ENCODE peak calls at places on chromosomes 12 and 14, in six cellular contexts. C, Z, Q, E, J and D are unnamed samples. For H3K9me3, the result is how much of the 10 kb centered on the place peaks cover.

GRCh38 chr12:98725481-98726247 is 80.6 kb downstream of the APAF1 start:
- DNase-seq in C (no peak), Z (no peak), Q (no peak), E (no peak), J (peak), D (peak)

GRCh38 chr12:95836185-95836609 is 22.6 kb upstream of the SNRPF start:
- DNase-seq in C (no peak), Z (no peak), Q (no peak), E (no peak), J (no peak), D (no peak)

GRCh38 chr12:7638064-7638763 is 27.5 kb downstream of the APOBEC1 start:
- DNase-seq in C (no peak), Z (no peak), Q (no peak), E (peak), J (peak), D (no peak)

GRCh38 chr14:68285421-68286179 is 466.0 kb downstream of the RAD51B start:
- DNase-seq in C (no peak), Z (peak), Q (no peak), E (no peak), J (no peak), D (peak)

GRCh38 chr12:121241203-121241970 is 31.5 kb downstream of the P2RX4 start:
- DNase-seq in C (no peak), Z (no peak), Q (no peak), E (no peak), J (no peak), D (no peak)

GRCh38 chr14:53979747-53980642 is 23.4 kb upstream of the BMP4 start:
- DNase-seq in C (no peak), Z (no peak), Q (no peak), E (no peak), J (no peak), D (no peak)

GRCh38 chr12:106004289-106004688 is 134.5 kb downstream of the NUAK1 start:
- DNase-seq in C (no peak), Z (no peak), Q (no peak), E (no peak), J (no peak), D (no peak)

GRCh38 chr14:75229576-75229922 is 49.1 kb upstream of the FOS start:
- DNase-seq in C (no peak), Z (no peak), Q (no peak), E (no peak), J (no peak), D (no peak)

GRCh38 chr12:125280482-125281377 is 215.5 kb downstream of the AACS start:
- DNase-seq in C (no peak), Z (no peak), Q (no peak), E (peak), J (no peak), D (no peak)

GRCh38 chr12:93279849-93280412 is 97.8 kb upstream of the NUDT4 start:
- DNase-seq in C (no peak), Z (no peak), Q (no peak), E (no peak), J (peak), D (no peak)

GRCh38 chr14:69066396-69067171 is 86.3 kb downstream of the DCAF5 start:
- DNase-seq in C (no peak), Z (no peak), Q (no peak), E (no peak), J (no peak), D (no peak)

GRCh38 chr14:59503256-59503655 is 18.9 kb downstream of the JKAMP start:
- DNase-seq in C (no peak), Z (no peak), Q (no peak), E (no peak), J (no peak), D (no peak)

GRCh38 chr14:48504921-48505320 is 829.5 kb upstream of the MDGA2 start:
- DNase-seq in C (no peak), Z (no peak), Q (no peak), E (no peak), J (no peak), D (no peak)

GRCh38 chr12:55712700-55713415 is 3.0 kb upstream of the BLOC1S1 start:
- DNase-seq in C (no peak), Z (no peak), Q (no peak), E (no peak), J (no peak), D (no peak)

GRCh38 chr14:68468437-68469207 is 324.2 kb downstream of the ZFP36L1 start:
- DNase-seq in C (no peak), Z (no peak), Q (no peak), E (no peak), J (no peak), D (no peak)

GRCh38 chr12:56718636-56719035 is 6.5 kb downstream of the NACA start:
- DNase-seq in C (no peak), Z (no peak), Q (no peak), E (no peak), J (no peak), D (no peak)

GRCh38 chr12:125228519-125229260 is 163.5 kb downstream of the AACS start:
- DNase-seq in C (no peak), Z (no peak), Q (no peak), E (no peak), J (no peak), D (no peak)

GRCh38 chr14:26729851-26730250 is 132.0 kb upstream of the NOVA1 start:
- DNase-seq in C (no peak), Z (no peak), Q (no peak), E (no peak), J (no peak), D (no peak)

GRCh38 chr14:92259613-92260357 is 63.2 kb upstream of the SLC24A4 start:
- DNase-seq in C (no peak), Z (no peak), Q (no peak), E (no peak), J (no peak), D (no peak)

GRCh38 chr14:98736701-98737338 is 535.2 kb downstream of the BCL11B start:
- DNase-seq in C (no peak), Z (no peak), Q (no peak), E (no peak), J (no peak), D (no peak)

GRCh38 chr12:131454418-131455217 is 256.3 kb upstream of the SFSWAP start:
- DNase-seq in C (no peak), Z (no peak), Q (no peak), E (peak), J (peak), D (no peak)

GRCh38 chr14:67133595-67134441 is 55.4 kb upstream of the GARIN2 start:
- DNase-seq in C (no peak), Z (no peak), Q (no peak), E (no peak), J (no peak), D (no peak)

GRCh38 chr12:13373803-13374202 is 177.3 kb downstream of the EMP1 start:
- DNase-seq in C (no peak), Z (no peak), Q (no peak), E (no peak), J (no peak), D (no peak)

GRCh38 chr14:22252591-22253178 is 336.3 kb downstream of the DAD1 start:
- DNase-seq in C (no peak), Z (no peak), Q (no peak), E (no peak), J (peak), D (no peak)

GRCh38 chr12:34402228-34402898 is 380.1 kb downstream of the ALG10 start:
- DNase-seq in C (no peak), Z (peak), Q (peak), E (no peak), J (no peak), D (peak)

GRCh38 chr12:34401659-34402227 is 379.4 kb downstream of the ALG10 start:
- DNase-seq in C (no peak), Z (peak), Q (peak), E (no peak), J (no peak), D (no peak)

GRCh38 chr12:34399631-34400422 is 377.5 kb downstream of the ALG10 start:
- DNase-seq in C (no peak), Z (peak), Q (peak), E (no peak), J (no peak), D (peak)

GRCh38 chr12:34400423-34400881 is 378.2 kb downstream of the ALG10 start:
- DNase-seq in C (no peak), Z (peak), Q (peak), E (no peak), J (no peak), D (no peak)

DNA sequence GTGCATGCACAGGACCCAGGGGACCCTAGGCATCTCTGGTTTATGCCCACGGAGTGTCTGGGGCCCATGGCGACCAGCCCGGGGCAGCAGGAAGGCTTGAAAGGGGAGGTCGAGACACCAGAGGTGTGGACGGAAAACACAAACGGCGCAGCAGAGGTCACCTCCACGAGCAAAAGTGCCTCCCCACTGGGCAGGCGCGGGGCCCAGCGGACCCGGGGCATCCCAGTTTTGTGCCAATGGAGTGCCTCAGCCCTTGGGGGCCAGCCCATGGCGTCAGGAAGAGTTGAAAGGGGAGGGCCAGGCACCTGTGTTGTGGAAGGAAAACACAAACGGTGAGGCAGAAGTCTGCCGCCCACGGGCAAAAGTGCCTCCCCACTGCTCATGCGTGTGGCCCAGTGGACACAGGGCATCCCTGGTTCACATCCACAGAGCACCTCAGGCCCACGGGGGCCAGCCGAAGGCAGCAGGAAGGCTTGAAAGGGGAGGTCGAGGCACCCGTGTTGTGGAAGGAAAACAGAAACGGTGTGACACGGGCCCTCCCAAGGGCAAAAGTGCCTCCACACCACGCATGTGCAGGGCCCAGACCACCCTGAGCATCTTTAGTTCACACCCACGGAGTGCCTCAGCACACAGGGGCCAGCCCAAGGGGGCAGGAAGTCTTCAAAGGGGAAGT is 378.8 kb downstream of the ALG10 start:
- DNase-seq in C (no peak), Z (peak), Q (peak), E (no peak), J (no peak), D (peak)
- H3K9me3 ChIP-seq in C (under half), Z (under half), Q (half or more), E (under half), J (under half), D (under half)

GRCh38 chr12:34392741-34393085 is 370.4 kb downstream of the ALG10 start:
- DNase-seq in C (no peak), Z (peak), Q (peak), E (no peak), J (no peak), D (no peak)

GRCh38 chr12:34390846-34391700 is 368.8 kb downstream of the ALG10 start:
- DNase-seq in C (no peak), Z (peak), Q (peak), E (no peak), J (no peak), D (no peak)

GRCh38 chr12:34393086-34393820 is 371.0 kb downstream of the ALG10 start:
- DNase-seq in C (no peak), Z (peak), Q (no peak), E (no peak), J (no peak), D (peak)

GRCh38 chr12:34390171-34390841 is 368.0 kb downstream of the ALG10 start:
- DNase-seq in C (no peak), Z (peak), Q (peak), E (no peak), J (no peak), D (no peak)

DNA sequence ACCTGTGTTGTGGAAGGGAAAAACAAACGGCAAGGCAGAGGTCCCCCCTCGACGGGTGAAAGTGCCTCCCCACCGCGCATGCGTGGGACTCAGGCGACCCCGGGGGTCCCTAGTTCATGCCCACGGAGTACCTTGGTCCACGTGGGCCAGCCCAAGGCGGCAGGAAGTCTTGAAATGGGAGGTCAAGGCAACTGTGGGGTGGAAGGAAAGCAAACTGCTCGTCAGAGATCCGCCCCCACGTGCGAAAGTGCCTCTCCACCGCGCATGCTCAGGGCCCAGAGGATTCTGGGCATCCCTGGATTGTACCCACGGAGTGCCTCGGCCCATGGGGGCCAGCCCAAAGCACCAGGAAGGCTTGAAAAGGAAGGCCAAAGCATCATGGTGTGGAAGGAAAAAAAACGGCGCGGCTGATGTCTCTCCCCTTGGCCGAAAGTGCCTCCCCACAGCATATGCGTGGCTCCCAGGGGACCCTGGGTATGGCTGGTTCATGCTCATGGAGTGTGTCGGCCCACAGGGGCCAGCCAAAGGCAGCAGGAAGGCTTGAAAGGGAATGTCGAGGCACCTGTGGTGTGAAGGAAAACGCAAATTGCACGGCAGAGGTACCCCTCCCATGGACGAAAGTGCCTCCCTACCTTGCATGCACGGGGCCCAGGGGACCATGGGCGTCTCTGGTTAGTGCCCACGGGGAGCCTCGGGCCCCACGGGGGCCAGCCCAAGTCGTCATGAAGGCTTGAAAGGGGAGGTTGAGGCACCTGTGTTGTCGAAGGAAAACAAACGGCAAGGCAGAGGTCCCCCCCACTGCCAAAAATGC is 369.7 kb downstream of the ALG10 start:
- DNase-seq in C (no peak), Z (peak), Q (peak), E (no peak), J (no peak), D (no peak)
- H3K9me3 ChIP-seq in C (under half), Z (under half), Q (half or more), E (half or more), J (under half), D (under half)

GRCh38 chr14:80047761-80048160 is 163.5 kb downstream of the DIO2 start:
- DNase-seq in C (no peak), Z (no peak), Q (no peak), E (no peak), J (peak), D (no peak)
- H3K9me3 ChIP-seq in C (under half), Z (under half), Q (under half), E (under half), J (under half), D (under half)

GRCh38 chr14:46290706-46291105 is 360.9 kb downstream of the RPL10L start:
- DNase-seq in C (no peak), Z (no peak), Q (no peak), E (no peak), J (no peak), D (no peak)
- H3K9me3 ChIP-seq in C (under half), Z (under half), Q (under half), E (under half), J (under half), D (under half)

GRCh38 chr14:79951572-79951971 is 259.7 kb downstream of the DIO2 start:
- DNase-seq in C (no peak), Z (no peak), Q (no peak), E (no peak), J (no peak), D (no peak)
- H3K9me3 ChIP-seq in C (under half), Z (under half), Q (under half), E (under half), J (under half), D (under half)

DNA sequence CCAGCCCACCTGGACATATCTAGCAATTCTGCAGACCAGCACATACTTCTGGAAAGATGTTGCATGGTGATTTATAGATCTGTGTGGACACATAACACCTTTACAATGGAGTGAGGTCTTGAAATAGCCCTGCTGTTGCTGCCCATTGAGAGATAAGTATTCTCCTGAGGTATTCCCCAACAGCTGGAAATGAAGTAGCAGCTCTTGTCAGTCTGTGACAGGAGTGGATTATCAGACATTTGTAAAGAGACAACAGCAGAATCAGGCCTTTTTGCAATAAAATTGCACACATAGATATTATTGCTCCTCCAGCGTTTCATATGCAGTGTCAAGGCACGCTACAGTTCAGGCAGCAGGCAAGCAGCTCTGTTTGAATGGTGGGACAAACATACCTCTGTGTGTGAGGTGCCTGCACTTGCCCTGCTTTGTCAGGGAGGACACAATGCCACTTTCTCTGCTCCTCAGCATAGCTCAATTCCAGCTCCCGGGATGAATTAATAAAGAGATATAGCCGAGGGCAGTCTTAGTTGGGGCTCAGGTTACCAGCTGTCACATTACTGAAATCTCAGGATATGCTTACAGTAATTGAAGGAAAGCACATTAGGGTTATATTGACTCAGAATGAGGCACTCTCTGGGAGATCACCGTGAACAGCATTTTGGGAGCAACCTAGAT is 49.4 kb downstream of the BICD1 start:
- DNase-seq in C (no peak), Z (no peak), Q (no peak), E (no peak), J (peak), D (no peak)
- H3K9me3 ChIP-seq in C (under half), Z (under half), Q (under half), E (under half), J (under half), D (under half)

GRCh38 chr12:111143216-111143756 is 222.9 kb upstream of the MYL2 start:
- DNase-seq in C (no peak), Z (no peak), Q (no peak), E (no peak), J (no peak), D (no peak)
- H3K9me3 ChIP-seq in C (under half), Z (under half), Q (under half), E (under half), J (under half), D (under half)

GRCh38 chr14:79093542-79093941 is 923.4 kb downstream of the NRXN3 start:
- DNase-seq in C (no peak), Z (no peak), Q (no peak), E (no peak), J (no peak), D (no peak)
- H3K9me3 ChIP-seq in C (under half), Z (under half), Q (under half), E (under half), J (under half), D (under half)

DNA sequence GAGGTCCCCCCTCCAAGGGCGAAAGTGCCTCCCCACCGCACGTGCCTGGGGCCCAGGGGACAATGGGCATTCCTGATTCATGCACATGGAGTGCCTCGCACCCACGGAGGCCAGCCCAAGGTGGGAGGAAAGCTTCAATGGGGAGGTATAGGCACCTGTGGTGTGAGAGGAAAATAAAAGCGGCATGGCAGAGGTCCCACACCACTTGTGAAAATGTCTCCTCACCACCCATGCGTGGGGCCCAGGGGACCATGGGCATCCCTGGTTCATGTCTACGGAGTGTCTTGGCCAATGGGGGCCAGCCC is 384.7 kb downstream of the ALG10 start:
- DNase-seq in C (no peak), Z (peak), Q (peak), E (no peak), J (no peak), D (peak)
- H3K9me3 ChIP-seq in C (under half), Z (half or more), Q (half or more), E (under half), J (under half), D (under half)

GRCh38 chr14:90569606-90570462 is 173.0 kb downstream of the CALM1 start:
- DNase-seq in C (no peak), Z (no peak), Q (no peak), E (no peak), J (no peak), D (no peak)

GRCh38 chr14:90570463-90570860 is 173.6 kb downstream of the CALM1 start:
- DNase-seq in C (no peak), Z (no peak), Q (no peak), E (no peak), J (no peak), D (no peak)

GRCh38 chr14:90567991-90568390 is 171.2 kb downstream of the CALM1 start:
- DNase-seq in C (no peak), Z (no peak), Q (no peak), E (no peak), J (no peak), D (no peak)

GRCh38 chr14:90568405-90568804 is 171.6 kb downstream of the CALM1 start:
- DNase-seq in C (no peak), Z (no peak), Q (no peak), E (no peak), J (no peak), D (no peak)

DNA sequence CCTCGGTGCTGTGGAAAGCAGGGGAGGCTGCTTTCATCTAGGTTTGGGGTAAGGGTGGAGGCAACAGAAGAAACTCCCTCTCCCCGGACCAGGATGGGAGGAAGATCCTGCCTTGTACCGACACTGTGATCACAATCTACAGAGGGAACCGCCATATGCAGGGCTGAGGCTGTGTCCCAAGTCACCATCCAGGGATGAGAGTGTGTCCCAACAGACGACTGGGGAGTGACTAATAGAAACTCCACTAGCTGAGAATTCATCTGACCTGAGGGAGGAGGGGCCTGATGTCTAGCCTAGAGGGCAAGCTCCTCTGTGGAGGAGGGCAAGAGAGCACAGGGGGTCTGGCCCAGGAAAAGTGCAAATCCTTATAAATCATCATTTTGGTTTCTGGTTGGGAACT is 172.4 kb downstream of the CALM1 start:
- DNase-seq in C (no peak), Z (no peak), Q (no peak), E (no peak), J (no peak), D (no peak)
- H3K9me3 ChIP-seq in C (under half), Z (under half), Q (under half), E (under half), J (under half), D (under half)